ENCODE peak calls at places on chromosomes 2 and 18, in six cellular contexts. U, B, Y, J, D and W are unnamed samples.

GRCh38 chr18:12231986-12232385 is 22.2 kb upstream of the CIDEA start:
- DNase-seq in J (no peak), D (no peak), B (no peak), Y (no peak), U (no peak), W (no peak)

GRCh38 chr2:134226561-134226960 is 27.3 kb upstream of the MGAT5 start:
- DNase-seq in Y (no peak), B (no peak), D (no peak), J (no peak), U (no peak), W (no peak)

GRCh38 chr2:15939854-15940660 is at the start of gene MYCN:
- DNase-seq in J (peak), D (peak), Y (peak), B (peak), U (peak), W (no peak)

GRCh38 chr18:24397131-24397693 is 412 bp downstream of the OSBPL1A start:
- DNase-seq in D (peak), B (no peak), U (peak), J (peak), Y (no peak), W (peak)

GRCh38 chr2:11865820-11866219 is 119.4 kb downstream of the LPIN1 start:
- DNase-seq in J (no peak), U (no peak), Y (no peak), B (peak), D (no peak), W (no peak)

GRCh38 chr2:232417489-232417888 is 10.8 kb downstream of the ALPG start:
- DNase-seq in D (no peak), Y (no peak), J (no peak), B (no peak), U (no peak), W (no peak)

GRCh38 chr2:224668123-224668909 is 47.8 kb downstream of the CCDC195 start:
- DNase-seq in B (no peak), D (no peak), Y (no peak), U (no peak), J (no peak), W (no peak)

GRCh38 chr2:96537734-96538486 is 1.4 kb downstream of the ARID5A start:
- DNase-seq in J (no peak), B (no peak), Y (no peak), U (no peak), D (no peak), W (no peak)

GRCh38 chr2:239991689-239992314 is 33.3 kb downstream of the NDUFA10 start:
- DNase-seq in U (no peak), J (peak), D (peak), Y (no peak), B (no peak), W (peak)